ENCODE peak calls at places on chromosomes 3 and 15, in six cellular contexts. One of them, this sample, is unnamed. For H3K4me1, the result is how much of the 10 kb centered on the place peaks cover.

GRCh38 chr3:139670196-139670595 is 7.6 kb downstream of the NMNAT3 start:
- DNase-seq in PC-3: no peak
- DNase-seq in cardiac muscle cell: no peak
- DNase-seq in transverse colon: no peak
- DNase-seq in psoas muscle: no peak
- DNase-seq in uterus: no peak
- DNase-seq in this sample: no peak

GRCh38 chr3:15858547-15859506 is 61.0 kb upstream of the ANKRD28 start:
- DNase-seq in transverse colon: peak
- DNase-seq in PC-3: peak
- DNase-seq in cardiac muscle cell: peak
- DNase-seq in uterus: peak
- DNase-seq in psoas muscle: peak
- DNase-seq in this sample: peak

GRCh38 chr3:882526-882925 is 210.3 kb upstream of the CNTN6 start:
- DNase-seq in cardiac muscle cell: no peak
- DNase-seq in transverse colon: no peak
- DNase-seq in uterus: no peak
- DNase-seq in PC-3: no peak
- DNase-seq in psoas muscle: no peak
- DNase-seq in this sample: no peak

GRCh38 chr15:29765898-29766537 is 56.2 kb downstream of the TJP1 start:
- DNase-seq in cardiac muscle cell: peak
- DNase-seq in PC-3: no peak
- DNase-seq in transverse colon: no peak
- DNase-seq in psoas muscle: peak
- DNase-seq in uterus: no peak
- DNase-seq in this sample: no peak

GRCh38 chr3:119295816-119296484 is 1.8 kb downstream of the ARHGAP31 start:
- DNase-seq in uterus: no peak
- DNase-seq in transverse colon: no peak
- DNase-seq in cardiac muscle cell: no peak
- DNase-seq in psoas muscle: no peak
- DNase-seq in PC-3: no peak
- DNase-seq in this sample: no peak

GRCh38 chr15:61146643-61147230 is 82.4 kb downstream of the RORA start:
- DNase-seq in cardiac muscle cell: no peak
- DNase-seq in transverse colon: no peak
- DNase-seq in uterus: no peak
- DNase-seq in PC-3: no peak
- DNase-seq in psoas muscle: no peak
- DNase-seq in this sample: no peak

GRCh38 chr3:22284559-22284958 is 533.5 kb upstream of the ZNF385D start:
- DNase-seq in PC-3: peak
- DNase-seq in cardiac muscle cell: peak
- DNase-seq in transverse colon: no peak
- DNase-seq in psoas muscle: no peak
- DNase-seq in uterus: no peak
- DNase-seq in this sample: no peak

GRCh38 chr3:146334151-146334550 is 83.2 kb upstream of the PLSCR4 start:
- DNase-seq in psoas muscle: no peak
- DNase-seq in PC-3: peak
- DNase-seq in cardiac muscle cell: peak
- DNase-seq in uterus: peak
- DNase-seq in transverse colon: no peak
- DNase-seq in this sample: peak

GRCh38 chr3:148916132-148916531 is 51.0 kb downstream of the CPA3 start:
- DNase-seq in psoas muscle: no peak
- DNase-seq in uterus: no peak
- DNase-seq in PC-3: no peak
- DNase-seq in transverse colon: no peak
- DNase-seq in cardiac muscle cell: no peak
- DNase-seq in this sample: no peak

GRCh38 chr3:141326123-141326522 is 42.2 kb upstream of the ZBTB38 start:
- DNase-seq in PC-3: no peak
- DNase-seq in cardiac muscle cell: no peak
- DNase-seq in transverse colon: peak
- DNase-seq in uterus: no peak
- DNase-seq in psoas muscle: no peak
- DNase-seq in this sample: no peak

GRCh38 chr3:6779140-6779539 is 81.8 kb upstream of the GRM7 start:
- DNase-seq in cardiac muscle cell: no peak
- DNase-seq in PC-3: no peak
- DNase-seq in transverse colon: no peak
- DNase-seq in psoas muscle: no peak
- DNase-seq in uterus: no peak
- DNase-seq in this sample: no peak

GRCh38 chr15:33083232-33084006 is 111.1 kb downstream of the FMN1 start:
- DNase-seq in transverse colon: no peak
- DNase-seq in uterus: no peak
- DNase-seq in cardiac muscle cell: no peak
- DNase-seq in psoas muscle: no peak
- DNase-seq in PC-3: peak
- DNase-seq in this sample: no peak

GRCh38 chr15:58595516-58596238 is 153.8 kb downstream of the ADAM10 start:
- DNase-seq in uterus: no peak
- DNase-seq in cardiac muscle cell: no peak
- DNase-seq in psoas muscle: no peak
- DNase-seq in transverse colon: no peak
- DNase-seq in PC-3: no peak
- DNase-seq in this sample: no peak

GRCh38 chr3:24890012-24890411 is 395.4 kb upstream of the THRB start:
- DNase-seq in psoas muscle: no peak
- DNase-seq in transverse colon: no peak
- DNase-seq in cardiac muscle cell: no peak
- DNase-seq in uterus: no peak
- DNase-seq in PC-3: no peak
- DNase-seq in this sample: no peak
- H3K4me1 ChIP-seq in psoas muscle: under half
- H3K4me1 ChIP-seq in transverse colon: under half
- H3K4me1 ChIP-seq in cardiac muscle cell: under half
- H3K4me1 ChIP-seq in uterus: under half
- H3K4me1 ChIP-seq in PC-3: under half
- H3K4me1 ChIP-seq in this sample: under half

GRCh38 chr3:23969393-23969792 is 24.3 kb downstream of the NR1D2 start:
- DNase-seq in PC-3: no peak
- DNase-seq in transverse colon: no peak
- DNase-seq in uterus: no peak
- DNase-seq in psoas muscle: no peak
- DNase-seq in cardiac muscle cell: no peak
- DNase-seq in this sample: no peak

GRCh38 chr3:23961913-23962312 is 16.8 kb downstream of the NR1D2 start:
- DNase-seq in transverse colon: no peak
- DNase-seq in PC-3: no peak
- DNase-seq in uterus: no peak
- DNase-seq in cardiac muscle cell: no peak
- DNase-seq in psoas muscle: no peak
- DNase-seq in this sample: no peak

GRCh38 chr3:23968467-23969184 is 23.5 kb downstream of the NR1D2 start:
- DNase-seq in psoas muscle: no peak
- DNase-seq in cardiac muscle cell: peak
- DNase-seq in uterus: no peak
- DNase-seq in transverse colon: no peak
- DNase-seq in PC-3: peak
- DNase-seq in this sample: no peak

GRCh38 chr3:23964537-23964936 is 19.5 kb downstream of the NR1D2 start:
- DNase-seq in uterus: no peak
- DNase-seq in transverse colon: no peak
- DNase-seq in cardiac muscle cell: no peak
- DNase-seq in PC-3: no peak
- DNase-seq in psoas muscle: no peak
- DNase-seq in this sample: no peak

DNA sequence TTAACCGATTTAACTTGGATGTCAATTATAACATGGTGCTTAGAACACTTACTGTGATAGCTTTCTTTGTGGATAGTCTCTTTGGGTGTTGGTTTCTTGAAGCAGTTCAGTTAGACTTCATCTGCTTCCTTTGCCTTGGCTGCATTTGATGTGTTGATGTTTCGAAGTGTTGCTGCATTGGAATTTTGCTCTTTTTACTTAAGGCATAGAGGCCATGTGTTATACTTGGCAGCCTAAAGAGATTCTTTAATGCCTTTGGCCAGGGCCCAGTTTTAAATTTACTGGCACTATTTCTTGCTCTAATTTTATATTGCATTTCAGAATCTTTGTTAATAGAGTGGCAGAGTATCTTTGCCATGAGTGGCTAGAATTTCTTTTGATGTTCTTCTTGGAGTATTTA is 21.2 kb downstream of the NR1D2 start:
- DNase-seq in cardiac muscle cell: peak
- DNase-seq in PC-3: no peak
- DNase-seq in uterus: no peak
- DNase-seq in transverse colon: no peak
- DNase-seq in psoas muscle: no peak
- DNase-seq in this sample: no peak
- H3K27ac ChIP-seq in cardiac muscle cell: peak
- H3K27ac ChIP-seq in PC-3: no peak
- H3K27ac ChIP-seq in uterus: peak
- H3K27ac ChIP-seq in transverse colon: no peak
- H3K27ac ChIP-seq in psoas muscle: peak
- H3K27ac ChIP-seq in this sample: no peak

GRCh38 chr3:12193485-12194165 is 34.9 kb upstream of the TIMP4 start:
- DNase-seq in uterus: peak
- DNase-seq in PC-3: peak
- DNase-seq in transverse colon: peak
- DNase-seq in psoas muscle: no peak
- DNase-seq in cardiac muscle cell: peak
- DNase-seq in this sample: no peak

GRCh38 chr3:12192655-12193484 is 34.2 kb upstream of the TIMP4 start:
- DNase-seq in transverse colon: no peak
- DNase-seq in uterus: no peak
- DNase-seq in PC-3: no peak
- DNase-seq in psoas muscle: no peak
- DNase-seq in cardiac muscle cell: no peak
- DNase-seq in this sample: no peak

GRCh38 chr3:12195231-12195630 is 36.5 kb upstream of the TIMP4 start:
- DNase-seq in cardiac muscle cell: no peak
- DNase-seq in PC-3: peak
- DNase-seq in uterus: no peak
- DNase-seq in psoas muscle: no peak
- DNase-seq in transverse colon: no peak
- DNase-seq in this sample: no peak

GRCh38 chr3:12194209-12194608 is 35.5 kb upstream of the TIMP4 start:
- DNase-seq in transverse colon: no peak
- DNase-seq in PC-3: peak
- DNase-seq in cardiac muscle cell: peak
- DNase-seq in uterus: no peak
- DNase-seq in psoas muscle: no peak
- DNase-seq in this sample: no peak

DNA sequence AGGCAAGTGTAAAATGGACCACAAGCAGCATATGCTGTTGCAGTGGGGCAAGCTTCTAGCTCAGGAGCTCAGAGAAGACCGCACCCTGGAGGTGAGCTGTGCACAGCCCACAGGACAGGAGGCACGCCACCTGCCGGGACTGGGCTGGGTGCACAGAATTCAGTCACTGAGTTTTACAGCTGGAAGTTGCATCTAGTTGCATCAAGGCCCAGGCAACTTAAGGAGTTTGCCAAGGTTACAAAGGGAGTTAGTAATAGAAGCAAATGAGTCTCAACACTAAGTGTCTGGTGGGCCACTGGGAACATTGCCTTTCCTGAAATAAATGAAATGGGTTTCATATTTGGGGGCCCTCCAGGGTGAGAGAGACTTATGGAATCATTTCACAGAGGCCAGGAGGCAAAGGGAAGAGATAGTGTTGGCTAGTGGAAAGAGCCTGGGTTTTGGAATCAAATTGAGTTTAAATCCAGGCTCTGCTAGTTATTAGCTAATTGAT is 36.0 kb upstream of the TIMP4 start:
- DNase-seq in uterus: no peak
- DNase-seq in cardiac muscle cell: peak
- DNase-seq in PC-3: peak
- DNase-seq in psoas muscle: no peak
- DNase-seq in transverse colon: peak
- DNase-seq in this sample: no peak
- TF ChIP-seq CTCF in uterus: no peak
- TF ChIP-seq CTCF in cardiac muscle cell: peak
- TF ChIP-seq CTCF in PC-3: peak
- TF ChIP-seq CTCF in psoas muscle: no peak
- TF ChIP-seq CTCF in transverse colon: peak
- TF ChIP-seq CTCF in this sample: no peak

GRCh38 chr3:62371032-62371734 is 2.2 kb downstream of the FEZF2 start:
- DNase-seq in psoas muscle: no peak
- DNase-seq in cardiac muscle cell: no peak
- DNase-seq in uterus: no peak
- DNase-seq in PC-3: no peak
- DNase-seq in transverse colon: no peak
- DNase-seq in this sample: no peak
- H3K4me1 ChIP-seq in psoas muscle: under half
- H3K4me1 ChIP-seq in cardiac muscle cell: under half
- H3K4me1 ChIP-seq in uterus: under half
- H3K4me1 ChIP-seq in PC-3: under half
- H3K4me1 ChIP-seq in transverse colon: under half
- H3K4me1 ChIP-seq in this sample: half or more

GRCh38 chr3:194253270-194253669 is 97.9 kb downstream of the CPN2 start:
- DNase-seq in cardiac muscle cell: no peak
- DNase-seq in psoas muscle: no peak
- DNase-seq in uterus: no peak
- DNase-seq in transverse colon: no peak
- DNase-seq in PC-3: no peak
- DNase-seq in this sample: no peak
- H3K27ac ChIP-seq in cardiac muscle cell: no peak
- H3K27ac ChIP-seq in psoas muscle: no peak
- H3K27ac ChIP-seq in uterus: no peak
- H3K27ac ChIP-seq in transverse colon: no peak
- H3K27ac ChIP-seq in PC-3: no peak
- H3K27ac ChIP-seq in this sample: no peak

DNA sequence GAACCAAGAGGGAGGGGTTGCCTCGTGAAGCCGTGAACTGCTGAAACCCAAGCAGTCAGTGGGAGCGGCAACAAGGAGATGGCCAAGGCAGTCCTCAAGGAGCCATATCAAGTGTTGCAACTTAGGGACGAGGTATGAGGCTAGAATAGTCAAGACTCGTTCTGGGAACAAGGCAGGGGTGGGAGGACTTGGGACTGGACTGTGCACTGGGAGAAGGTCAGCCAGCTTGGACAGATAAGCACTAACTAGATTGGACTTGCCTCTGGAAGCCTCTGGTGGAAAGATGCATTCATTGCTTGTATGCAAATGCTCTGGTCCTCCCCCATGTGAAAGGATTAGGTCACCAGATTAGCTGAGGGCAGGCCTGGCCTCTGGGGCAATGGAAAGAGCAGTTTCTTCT is 123.3 kb upstream of the CTNNB1 start:
- DNase-seq in PC-3: no peak
- DNase-seq in psoas muscle: peak
- DNase-seq in transverse colon: no peak
- DNase-seq in cardiac muscle cell: peak
- DNase-seq in uterus: peak
- DNase-seq in this sample: peak
- TF ChIP-seq CTCF in PC-3: no peak
- TF ChIP-seq CTCF in psoas muscle: no peak
- TF ChIP-seq CTCF in transverse colon: no peak
- TF ChIP-seq CTCF in cardiac muscle cell: peak
- TF ChIP-seq CTCF in uterus: no peak
- TF ChIP-seq CTCF in this sample: peak

DNA sequence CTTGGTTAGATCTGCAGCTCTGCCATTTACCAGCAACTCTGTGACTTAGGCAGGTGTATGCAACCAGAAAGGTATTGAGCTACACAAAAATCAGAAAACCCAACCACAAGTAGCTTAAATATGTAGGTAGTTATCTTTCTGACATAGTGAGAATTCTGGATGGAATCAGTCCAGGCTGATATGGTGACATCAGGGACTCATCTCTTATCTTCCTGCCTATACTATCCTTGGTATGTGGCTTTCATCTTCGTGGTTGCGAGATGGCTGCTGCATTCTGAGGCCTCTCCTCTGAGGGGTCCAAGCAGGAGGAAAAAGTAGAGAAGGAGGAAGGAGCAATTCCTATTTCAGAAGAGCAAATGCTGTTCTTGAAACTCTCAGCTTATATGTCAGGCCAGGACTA is 40.0 kb downstream of the CTDSPL start:
- DNase-seq in PC-3: no peak
- DNase-seq in psoas muscle: no peak
- DNase-seq in cardiac muscle cell: no peak
- DNase-seq in uterus: no peak
- DNase-seq in transverse colon: no peak
- DNase-seq in this sample: no peak
- H3K4me1 ChIP-seq in PC-3: under half
- H3K4me1 ChIP-seq in psoas muscle: under half
- H3K4me1 ChIP-seq in cardiac muscle cell: under half
- H3K4me1 ChIP-seq in uterus: under half
- H3K4me1 ChIP-seq in transverse colon: under half
- H3K4me1 ChIP-seq in this sample: half or more

This sample was measured in left ventricle myocardium inferior.